ENCODE peak calls at places on chromosome 15, in four cellular contexts. One of them, this sample, is unnamed.

GRCh38 chr15:56261854-56262509 is 18.3 kb upstream of the RFX7 start:
- DNase-seq in cardiac fibroblast: no peak
- DNase-seq in BJ: no peak
- DNase-seq in psoas muscle: no peak
- DNase-seq in this sample: no peak

GRCh38 chr15:87154771-87155170 is 1075.1 kb downstream of the AGBL1 start:
- DNase-seq in cardiac fibroblast: peak
- DNase-seq in BJ: peak
- DNase-seq in psoas muscle: no peak
- DNase-seq in this sample: peak

GRCh38 chr15:94324117-94324826 is 92.9 kb downstream of the MCTP2 start:
- DNase-seq in cardiac fibroblast: peak
- DNase-seq in BJ: no peak
- DNase-seq in psoas muscle: no peak
- DNase-seq in this sample: peak

GRCh38 chr15:77544162-77544561 is 88.5 kb downstream of the LINGO1 start:
- DNase-seq in BJ: no peak
- DNase-seq in cardiac fibroblast: no peak
- DNase-seq in psoas muscle: no peak
- DNase-seq in this sample: no peak

GRCh38 chr15:24856397-24857093 is 98.2 kb upstream of the SNRPN start:
- DNase-seq in BJ: no peak
- DNase-seq in cardiac fibroblast: no peak
- DNase-seq in psoas muscle: no peak
- DNase-seq in this sample: no peak

GRCh38 chr15:65421360-65422215 is 1.2 kb downstream of the IGDCC4 start:
- DNase-seq in cardiac fibroblast: no peak
- DNase-seq in BJ: no peak
- DNase-seq in psoas muscle: peak
- DNase-seq in this sample: no peak

GRCh38 chr15:27764339-27764738 is 334.8 kb downstream of the OCA2 start:
- DNase-seq in BJ: no peak
- DNase-seq in cardiac fibroblast: no peak
- DNase-seq in psoas muscle: no peak
- DNase-seq in this sample: no peak

GRCh38 chr15:75840659-75841058 is 2.6 kb upstream of the UBE2Q2 start:
- DNase-seq in psoas muscle: no peak
- DNase-seq in cardiac fibroblast: peak
- DNase-seq in BJ: peak
- DNase-seq in this sample: peak

GRCh38 chr15:91468861-91469260 is 368.8 kb downstream of the SV2B start:
- DNase-seq in BJ: no peak
- DNase-seq in cardiac fibroblast: no peak
- DNase-seq in psoas muscle: no peak
- DNase-seq in this sample: no peak

GRCh38 chr15:59313703-59314332 is 58.9 kb downstream of the MYO1E start:
- DNase-seq in cardiac fibroblast: peak
- DNase-seq in BJ: no peak
- DNase-seq in psoas muscle: peak
- DNase-seq in this sample: peak

GRCh38 chr15:93664180-93664951 is 567.0 kb upstream of the MCTP2 start:
- DNase-seq in cardiac fibroblast: no peak
- DNase-seq in psoas muscle: no peak
- DNase-seq in BJ: no peak
- DNase-seq in this sample: no peak

GRCh38 chr15:89112341-89112971 is 24.2 kb downstream of the ABHD2 start:
- DNase-seq in psoas muscle: peak
- DNase-seq in cardiac fibroblast: peak
- DNase-seq in BJ: no peak
- DNase-seq in this sample: peak

GRCh38 chr15:89455535-89455934 is 40.8 kb downstream of the RHCG start:
- DNase-seq in cardiac fibroblast: no peak
- DNase-seq in psoas muscle: no peak
- DNase-seq in BJ: no peak
- DNase-seq in this sample: no peak

GRCh38 chr15:61184431-61184830 is 44.7 kb downstream of the RORA start:
- DNase-seq in cardiac fibroblast: no peak
- DNase-seq in BJ: no peak
- DNase-seq in psoas muscle: no peak
- DNase-seq in this sample: no peak

GRCh38 chr15:81835731-81836130 is 210.1 kb downstream of the MEX3B start:
- DNase-seq in cardiac fibroblast: no peak
- DNase-seq in psoas muscle: no peak
- DNase-seq in BJ: no peak
- DNase-seq in this sample: no peak
- H3K4me3 ChIP-seq in cardiac fibroblast: no peak
- H3K4me3 ChIP-seq in psoas muscle: no peak
- H3K4me3 ChIP-seq in BJ: no peak
- H3K4me3 ChIP-seq in this sample: no peak

GRCh38 chr15:62413147-62413546 is 248.1 kb upstream of the C2CD4B start:
- DNase-seq in cardiac fibroblast: no peak
- DNase-seq in psoas muscle: no peak
- DNase-seq in BJ: peak
- DNase-seq in this sample: peak
- TF ChIP-seq CTCF in cardiac fibroblast: no peak
- TF ChIP-seq CTCF in psoas muscle: no peak
- TF ChIP-seq CTCF in BJ: no peak
- TF ChIP-seq CTCF in this sample: no peak

GRCh38 chr15:34753236-34753894 is 1.4 kb downstream of the GJD2 start:
- DNase-seq in cardiac fibroblast: peak
- DNase-seq in BJ: no peak
- DNase-seq in psoas muscle: no peak
- DNase-seq in this sample: peak
- H3K4me3 ChIP-seq in cardiac fibroblast: no peak
- H3K4me3 ChIP-seq in BJ: no peak
- H3K4me3 ChIP-seq in psoas muscle: no peak
- H3K4me3 ChIP-seq in this sample: no peak

GRCh38 chr15:100385300-100385699 is 43.5 kb upstream of the ADAMTS17 start:
- DNase-seq in BJ: no peak
- DNase-seq in cardiac fibroblast: no peak
- DNase-seq in psoas muscle: no peak
- DNase-seq in this sample: no peak
- TF ChIP-seq CTCF in BJ: no peak
- TF ChIP-seq CTCF in cardiac fibroblast: no peak
- TF ChIP-seq CTCF in psoas muscle: no peak
- TF ChIP-seq CTCF in this sample: no peak

This sample was measured in fibroblast of the aortic adventitia.